ENCODE peak calls at places on chromosomes 7 and 10, in six cellular contexts. U is psoas muscle; R is IMR-90; S is CD8-positive, alpha-beta memory T cell; J is cardiac muscle cell; Z is neural progenitor cell. E is an unnamed sample.

GRCh38 chr7:3260425-3260762 is 40.7 kb upstream of the SDK1 start:
- DNase-seq in J (no peak), Z (no peak), R (peak), S (no peak), U (no peak), E (no peak)

GRCh38 chr7:127798023-127798422 is 146.0 kb downstream of the SND1 start:
- DNase-seq in S (no peak), U (no peak), J (no peak), Z (no peak), R (no peak), E (no peak)

GRCh38 chr10:14571866-14572507 is 202.7 kb downstream of the FAM107B start:
- DNase-seq in Z (no peak), J (no peak), U (no peak), R (peak), S (peak), E (peak)

GRCh38 chr10:44902838-44903545 is 8.1 kb upstream of the TMEM72 start:
- DNase-seq in R (no peak), U (no peak), Z (no peak), S (no peak), J (no peak), E (no peak)

GRCh38 chr7:101708223-101708622 is 79.1 kb upstream of the MYL10 start:
- DNase-seq in Z (no peak), S (no peak), U (no peak), R (no peak), J (no peak), E (no peak)

GRCh38 chr10:77080361-77081027 is 557.1 kb downstream of the KCNMA1 start:
- DNase-seq in S (no peak), U (no peak), R (no peak), J (no peak), Z (no peak), E (no peak)

GRCh38 chr7:33109758-33110238 is 594 bp upstream of the RP9 start:
- DNase-seq in R (peak), J (no peak), U (no peak), Z (no peak), S (no peak), E (no peak)

GRCh38 chr10:101329341-101330032 is 24.5 kb upstream of the BTRC start:
- DNase-seq in J (no peak), U (no peak), S (no peak), R (no peak), Z (no peak), E (no peak)

GRCh38 chr10:68408898-68409518 is 1.9 kb upstream of the RUFY2 start:
- DNase-seq in S (no peak), R (no peak), U (no peak), J (no peak), Z (no peak), E (no peak)

GRCh38 chr7:33155811-33156210 is 26.4 kb downstream of the BBS9 start:
- DNase-seq in J (no peak), U (no peak), Z (no peak), S (no peak), R (peak), E (no peak)

GRCh38 chr7:112383671-112384417 is 66.4 kb upstream of the IFRD1 start:
- DNase-seq in Z (peak), R (no peak), U (no peak), S (no peak), J (peak), E (no peak)

GRCh38 chr7:3042861-3043489 is 692 bp downstream of the CARD11 start:
- DNase-seq in U (no peak), Z (no peak), R (no peak), J (no peak), S (peak), E (no peak)

GRCh38 chr10:53957401-53957800 is 843.6 kb downstream of the PCDH15 start:
- DNase-seq in Z (no peak), J (no peak), R (no peak), S (no peak), U (no peak), E (no peak)

GRCh38 chr7:16205481-16205880 is 215.9 kb downstream of the CRPPA start:
- DNase-seq in J (no peak), S (no peak), Z (no peak), R (no peak), U (no peak), E (no peak)

GRCh38 chr7:108073305-108074070 is 56.7 kb downstream of the LAMB4 start:
- DNase-seq in S (no peak), Z (no peak), R (no peak), J (no peak), U (no peak), E (no peak)

GRCh38 chr10:17504547-17505245 is 50.3 kb upstream of the ST8SIA6 start:
- DNase-seq in J (no peak), S (no peak), U (no peak), R (peak), Z (no peak), E (no peak)

GRCh38 chr7:125567686-125568085 is 638.1 kb upstream of the POT1 start:
- DNase-seq in U (no peak), S (no peak), J (no peak), R (no peak), Z (no peak), E (no peak)

GRCh38 chr7:27745064-27745583 is 5.2 kb downstream of the TAX1BP1 start:
- DNase-seq in S (no peak), J (peak), R (peak), Z (peak), U (no peak), E (no peak)

GRCh38 chr7:39069046-39069445 is 91.3 kb downstream of the POU6F2 start:
- DNase-seq in J (no peak), U (no peak), S (no peak), R (no peak), Z (peak), E (no peak)

GRCh38 chr7:42763137-42763551 is 148.7 kb downstream of the C7orf25 start:
- DNase-seq in S (no peak), J (peak), R (no peak), U (no peak), Z (no peak), E (no peak)

GRCh38 chr7:135831451-135832220 is 83.0 kb upstream of the FAM180A start:
- DNase-seq in R (no peak), J (no peak), S (no peak), Z (no peak), U (no peak), E (no peak)

GRCh38 chr10:44725404-44725803 is 185.7 kb upstream of the TMEM72 start:
- DNase-seq in U (no peak), S (no peak), J (no peak), R (peak), Z (no peak), E (no peak)

GRCh38 chr10:56341612-56342011 is 19.4 kb downstream of the ZWINT start:
- DNase-seq in J (no peak), U (no peak), S (no peak), Z (no peak), R (no peak), E (no peak)

GRCh38 chr7:157840174-157840912 is 503.5 kb downstream of the DNAJB6 start:
- DNase-seq in Z (no peak), R (no peak), S (no peak), J (no peak), U (no peak), E (no peak)

DNA sequence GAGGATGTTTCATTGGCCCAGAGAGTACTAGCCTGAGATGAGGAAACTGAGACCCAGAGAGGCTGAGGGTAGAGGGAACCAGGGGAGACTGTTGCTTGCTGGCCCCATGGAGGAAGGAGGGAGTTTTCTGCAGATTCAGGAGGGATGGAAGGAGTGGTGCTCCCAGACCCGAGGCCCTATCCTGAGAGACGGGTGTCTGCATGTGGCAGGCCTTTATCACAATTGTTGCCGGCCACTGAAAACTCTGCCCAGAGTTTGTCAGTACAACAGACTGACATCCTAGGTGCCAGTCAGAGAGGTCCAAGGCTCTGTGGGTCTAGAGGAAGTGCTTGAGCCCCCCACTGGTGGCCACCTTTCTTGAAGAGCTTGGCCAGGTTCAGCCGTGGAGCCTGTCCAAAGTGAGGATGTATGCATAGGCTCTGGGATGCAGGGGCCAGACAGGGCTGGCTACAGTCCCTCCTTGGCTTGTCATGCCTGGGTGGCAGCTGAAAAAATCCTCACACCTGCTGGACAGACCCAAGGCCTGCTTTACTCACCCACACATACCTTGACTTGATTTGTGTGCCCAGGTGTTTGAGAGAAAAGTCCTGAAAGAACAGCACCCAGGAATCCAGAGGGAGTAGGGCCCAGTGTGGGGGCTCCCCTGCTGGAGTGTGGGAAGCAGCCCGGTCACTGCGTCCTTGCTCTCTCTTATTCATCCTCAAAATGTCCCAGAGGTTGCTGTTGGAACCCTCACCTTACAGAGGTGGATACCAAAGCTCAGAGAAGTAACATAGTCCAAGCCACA is 65.2 kb downstream of the CLRN3 start:
- DNase-seq in J (no peak), Z (no peak), U (no peak), S (no peak), R (no peak), E (no peak)
- H3K27ac ChIP-seq in J (no peak), Z (no peak), U (no peak), S (no peak), R (no peak), E (no peak)

GRCh38 chr7:20581956-20582355 is 33.5 kb upstream of the ABCB5 start:
- DNase-seq in R (no peak), J (no peak), S (no peak), Z (no peak), U (no peak), E (no peak)
- H3K27ac ChIP-seq in R (no peak), J (no peak), S (no peak), Z (no peak), U (no peak), E (no peak)

GRCh38 chr7:30923009-30923773 is 11.5 kb downstream of the AQP1 start:
- DNase-seq in S (no peak), J (no peak), Z (no peak), U (peak), R (no peak), E (peak)
- H3K27ac ChIP-seq in S (no peak), J (no peak), Z (no peak), U (no peak), R (no peak), E (peak)

GRCh38 chr7:36203081-36203775 is 50.2 kb downstream of the EEPD1 start:
- DNase-seq in U (no peak), Z (no peak), R (no peak), J (no peak), S (no peak), E (no peak)
- H3K27ac ChIP-seq in U (no peak), Z (no peak), R (no peak), J (peak), S (no peak), E (no peak)

GRCh38 chr7:13414661-13415105 is 574.8 kb downstream of the ETV1 start:
- DNase-seq in Z (no peak), J (peak), R (no peak), S (no peak), U (no peak), E (no peak)
- H3K27ac ChIP-seq in Z (no peak), J (peak), R (no peak), S (no peak), U (no peak), E (no peak)

DNA sequence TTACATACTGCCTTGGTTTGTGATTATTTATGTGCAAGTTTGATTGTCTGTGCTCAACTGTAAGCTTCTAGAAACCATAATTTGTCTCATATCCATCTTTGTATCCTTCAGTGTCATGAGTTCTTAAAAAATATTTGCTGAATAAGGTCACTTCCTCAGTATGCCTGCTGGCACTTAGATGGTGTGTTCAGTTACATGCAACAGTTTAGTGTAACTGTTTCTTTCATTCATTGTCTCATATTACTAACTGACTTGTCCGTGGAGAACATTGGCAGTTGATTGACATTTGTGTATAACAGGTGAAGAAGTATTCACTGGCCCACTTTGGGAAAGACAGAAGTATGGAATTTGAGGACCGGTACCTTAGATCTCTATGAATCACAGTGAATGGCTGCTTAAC is 236.9 kb downstream of the PRKG1 start:
- DNase-seq in J (no peak), Z (no peak), U (no peak), R (peak), S (no peak), E (no peak)
- H3K27ac ChIP-seq in J (no peak), Z (no peak), U (peak), R (no peak), S (no peak), E (no peak)

GRCh38 chr10:64118736-64119135 is 597.5 kb downstream of the REEP3 start:
- DNase-seq in Z (no peak), S (no peak), J (no peak), U (no peak), R (no peak), E (no peak)

GRCh38 chr10:64115471-64115870 is 594.3 kb downstream of the REEP3 start:
- DNase-seq in S (no peak), J (no peak), R (no peak), Z (no peak), U (no peak), E (no peak)

GRCh38 chr10:64116731-64117130 is 595.5 kb downstream of the REEP3 start:
- DNase-seq in J (no peak), R (no peak), Z (no peak), U (no peak), S (no peak), E (no peak)

GRCh38 chr10:64113796-64114195 is 592.6 kb downstream of the REEP3 start:
- DNase-seq in J (no peak), R (no peak), S (no peak), Z (no peak), U (no peak), E (no peak)

DNA sequence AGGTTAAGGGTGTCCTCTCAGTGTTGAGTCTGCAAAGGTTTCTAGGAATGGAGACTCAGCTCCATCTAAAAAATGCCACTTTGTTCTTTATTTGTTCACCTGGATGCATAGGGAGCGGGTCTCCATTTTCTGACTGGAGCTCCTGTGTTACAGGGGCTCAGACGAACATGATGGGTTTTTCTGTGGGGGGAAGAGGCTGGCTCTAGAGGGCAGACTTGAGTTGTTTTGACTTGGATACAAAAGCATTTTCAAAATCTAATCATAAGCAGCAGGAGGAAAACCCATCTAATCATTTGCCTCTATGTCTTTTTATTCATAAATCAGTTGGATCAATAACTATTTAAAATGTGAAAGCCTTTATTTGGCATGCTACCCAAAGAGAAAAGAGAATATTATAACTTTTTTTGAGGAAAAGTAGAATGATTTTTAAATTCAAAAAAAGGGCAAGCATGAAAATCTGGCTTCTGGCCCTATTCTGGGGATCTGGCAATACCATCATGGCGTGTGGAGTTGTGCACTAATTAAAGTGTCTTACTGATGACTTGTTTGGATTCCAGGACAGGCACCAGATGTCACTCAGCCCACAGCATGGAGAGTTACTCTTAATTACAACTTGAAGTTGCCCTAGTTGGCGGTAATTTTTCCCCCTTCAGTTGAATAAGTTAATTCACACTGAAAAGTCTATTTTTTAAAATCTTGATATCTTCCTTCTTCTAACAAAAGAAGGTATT is 594.9 kb downstream of the REEP3 start:
- DNase-seq in Z (peak), J (peak), S (no peak), R (no peak), U (no peak), E (no peak)
- H3K27ac ChIP-seq in Z (no peak), J (no peak), S (no peak), R (no peak), U (no peak), E (no peak)

GRCh38 chr10:33506838-33507661 is 172.6 kb upstream of the NRP1 start:
- DNase-seq in S (no peak), U (no peak), R (peak), Z (no peak), J (no peak), E (no peak)

GRCh38 chr10:33507662-33508425 is 173.4 kb upstream of the NRP1 start:
- DNase-seq in Z (no peak), J (no peak), S (no peak), R (peak), U (no peak), E (no peak)

GRCh38 chr10:33506391-33506790 is 171.9 kb upstream of the NRP1 start:
- DNase-seq in J (no peak), S (no peak), U (no peak), R (no peak), Z (no peak), E (no peak)

DNA sequence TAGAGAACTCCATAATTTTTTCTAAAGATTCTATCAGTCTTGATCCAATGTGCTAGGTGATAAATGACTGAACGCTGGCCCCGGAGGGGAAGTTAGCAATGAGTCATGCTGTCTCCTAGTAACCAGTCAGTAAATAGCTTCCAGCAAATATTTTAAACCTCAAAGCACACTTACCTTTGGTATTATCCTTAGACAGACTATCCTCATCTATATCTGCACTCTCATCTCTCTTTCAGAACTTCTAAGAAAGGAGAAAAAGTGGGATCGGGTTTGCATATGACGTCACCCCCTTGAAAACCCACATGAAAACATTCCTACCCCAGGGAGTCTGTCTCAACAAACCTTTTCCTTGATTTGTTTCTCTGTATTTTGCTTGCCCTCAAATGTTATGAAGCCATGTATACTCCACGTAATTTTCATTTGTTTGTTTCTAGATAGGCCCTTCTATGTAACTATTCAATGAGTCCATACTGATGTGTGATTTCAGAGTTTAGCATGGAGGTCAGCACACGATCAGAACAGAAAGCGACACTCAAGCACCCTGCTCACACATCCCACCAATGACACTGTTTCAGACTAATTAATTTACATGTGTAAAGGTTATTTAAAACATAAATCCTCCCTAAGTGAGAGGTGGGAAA is 174.9 kb upstream of the NRP1 start:
- DNase-seq in S (no peak), R (peak), U (peak), Z (no peak), J (no peak), E (peak)
- H3K27ac ChIP-seq in S (no peak), R (no peak), U (no peak), Z (no peak), J (no peak), E (peak)

GRCh38 chr10:110368002-110368401 is 63.3 kb upstream of the SMNDC1 start:
- DNase-seq in Z (no peak), S (no peak), U (no peak), R (peak), J (peak), E (no peak)
- H3K27ac ChIP-seq in Z (no peak), S (no peak), U (no peak), R (no peak), J (no peak), E (no peak)

GRCh38 chr7:44380831-44381493 is 55.6 kb upstream of the CAMK2B start:
- DNase-seq in R (peak), S (no peak), U (no peak), J (no peak), Z (no peak), E (no peak)

GRCh38 chr7:44383566-44383965 is 58.2 kb upstream of the CAMK2B start:
- DNase-seq in Z (no peak), R (peak), S (no peak), J (no peak), U (peak), E (peak)

GRCh38 chr7:44384586-44385383 is 59.4 kb upstream of the CAMK2B start:
- DNase-seq in U (no peak), R (no peak), J (no peak), S (no peak), Z (no peak), E (no peak)

GRCh38 chr7:44381494-44382220 is 56.3 kb upstream of the CAMK2B start:
- DNase-seq in R (no peak), S (no peak), Z (no peak), J (no peak), U (no peak), E (no peak)

GRCh38 chr7:44382459-44383300 is 57.3 kb upstream of the CAMK2B start:
- DNase-seq in Z (no peak), S (no peak), U (no peak), J (peak), R (peak), E (no peak)
- H3K27ac ChIP-seq in Z (no peak), S (no peak), U (peak), J (peak), R (peak), E (peak)

E was measured in thoracic aorta.